ENCODE peak calls at places on chromosomes 1 and 21, in seven cellular contexts. One of them, this sample, is unnamed. For H3K9me3 and H3K4me1, the result is how much of the 10 kb centered on the place peaks cover.

GRCh38 chr1:169235568-169235967 is 129.1 kb downstream of the ATP1B1 start:
- DNase-seq in Peyer's patch: no peak
- DNase-seq in heart right ventricle: no peak
- DNase-seq in CD4-positive, CD25-positive, alpha-beta regulatory T cell: no peak
- DNase-seq in mucosa of descending colon: no peak
- DNase-seq in uterus: no peak
- DNase-seq in adipocyte: no peak
- DNase-seq in this sample: no peak

GRCh38 chr21:34885125-34885524 is 164.0 kb downstream of the RUNX1 start:
- DNase-seq in Peyer's patch: no peak
- DNase-seq in heart right ventricle: no peak
- DNase-seq in CD4-positive, CD25-positive, alpha-beta regulatory T cell: no peak
- DNase-seq in mucosa of descending colon: no peak
- DNase-seq in uterus: no peak
- DNase-seq in adipocyte: peak
- DNase-seq in this sample: no peak

GRCh38 chr1:211559222-211560010 is 19.5 kb downstream of the SLC30A1 start:
- DNase-seq in Peyer's patch: no peak
- DNase-seq in heart right ventricle: no peak
- DNase-seq in CD4-positive, CD25-positive, alpha-beta regulatory T cell: no peak
- DNase-seq in mucosa of descending colon: no peak
- DNase-seq in uterus: no peak
- DNase-seq in adipocyte: peak
- DNase-seq in this sample: no peak

GRCh38 chr1:92004129-92004528 is 25.7 kb upstream of the EPHX4 start:
- DNase-seq in Peyer's patch: no peak
- DNase-seq in heart right ventricle: no peak
- DNase-seq in CD4-positive, CD25-positive, alpha-beta regulatory T cell: no peak
- DNase-seq in mucosa of descending colon: no peak
- DNase-seq in uterus: no peak
- DNase-seq in adipocyte: no peak
- DNase-seq in this sample: no peak

GRCh38 chr1:17629460-17629859 is 90.0 kb downstream of the ARHGEF10L start:
- DNase-seq in Peyer's patch: no peak
- DNase-seq in heart right ventricle: no peak
- DNase-seq in CD4-positive, CD25-positive, alpha-beta regulatory T cell: no peak
- DNase-seq in mucosa of descending colon: no peak
- DNase-seq in uterus: no peak
- DNase-seq in adipocyte: no peak
- DNase-seq in this sample: no peak

GRCh38 chr1:87061742-87062156 is 147.3 kb downstream of the HS2ST1 start:
- DNase-seq in Peyer's patch: no peak
- DNase-seq in heart right ventricle: no peak
- DNase-seq in CD4-positive, CD25-positive, alpha-beta regulatory T cell: no peak
- DNase-seq in mucosa of descending colon: no peak
- DNase-seq in uterus: no peak
- DNase-seq in adipocyte: peak
- DNase-seq in this sample: no peak

GRCh38 chr1:55081188-55081904 is 42.0 kb downstream of the PCSK9 start:
- DNase-seq in Peyer's patch: no peak
- DNase-seq in heart right ventricle: no peak
- DNase-seq in CD4-positive, CD25-positive, alpha-beta regulatory T cell: no peak
- DNase-seq in mucosa of descending colon: no peak
- DNase-seq in uterus: no peak
- DNase-seq in adipocyte: peak
- DNase-seq in this sample: no peak

GRCh38 chr1:180598333-180598979 is 33.4 kb upstream of the XPR1 start:
- DNase-seq in Peyer's patch: no peak
- DNase-seq in heart right ventricle: no peak
- DNase-seq in CD4-positive, CD25-positive, alpha-beta regulatory T cell: no peak
- DNase-seq in mucosa of descending colon: no peak
- DNase-seq in uterus: no peak
- DNase-seq in adipocyte: no peak
- DNase-seq in this sample: no peak

GRCh38 chr1:99965646-99966375 is 4.0 kb upstream of the SLC35A3 start:
- DNase-seq in Peyer's patch: no peak
- DNase-seq in heart right ventricle: no peak
- DNase-seq in CD4-positive, CD25-positive, alpha-beta regulatory T cell: no peak
- DNase-seq in mucosa of descending colon: no peak
- DNase-seq in uterus: no peak
- DNase-seq in adipocyte: no peak
- DNase-seq in this sample: no peak

GRCh38 chr1:5001466-5001865 is 347.1 kb downstream of the AJAP1 start:
- DNase-seq in Peyer's patch: no peak
- DNase-seq in heart right ventricle: no peak
- DNase-seq in CD4-positive, CD25-positive, alpha-beta regulatory T cell: no peak
- DNase-seq in mucosa of descending colon: no peak
- DNase-seq in uterus: no peak
- DNase-seq in adipocyte: no peak
- DNase-seq in this sample: no peak

GRCh38 chr1:56148466-56149193 is 430.7 kb downstream of the PLPP3 start:
- DNase-seq in Peyer's patch: no peak
- DNase-seq in heart right ventricle: no peak
- DNase-seq in CD4-positive, CD25-positive, alpha-beta regulatory T cell: no peak
- DNase-seq in mucosa of descending colon: no peak
- DNase-seq in uterus: no peak
- DNase-seq in adipocyte: no peak
- DNase-seq in this sample: no peak

GRCh38 chr1:200530551-200531261 is 89.8 kb downstream of the KIF14 start:
- DNase-seq in Peyer's patch: peak
- DNase-seq in heart right ventricle: no peak
- DNase-seq in CD4-positive, CD25-positive, alpha-beta regulatory T cell: no peak
- DNase-seq in mucosa of descending colon: no peak
- DNase-seq in uterus: no peak
- DNase-seq in adipocyte: no peak
- DNase-seq in this sample: peak

GRCh38 chr1:221718391-221719277 is 23.3 kb downstream of the DUSP10 start:
- DNase-seq in Peyer's patch: no peak
- DNase-seq in heart right ventricle: no peak
- DNase-seq in CD4-positive, CD25-positive, alpha-beta regulatory T cell: no peak
- DNase-seq in mucosa of descending colon: no peak
- DNase-seq in uterus: no peak
- DNase-seq in adipocyte: peak
- DNase-seq in this sample: no peak

GRCh38 chr1:235952950-235953615 is 86.4 kb upstream of the LYST start:
- DNase-seq in Peyer's patch: no peak
- DNase-seq in heart right ventricle: no peak
- DNase-seq in CD4-positive, CD25-positive, alpha-beta regulatory T cell: no peak
- DNase-seq in mucosa of descending colon: no peak
- DNase-seq in uterus: no peak
- DNase-seq in adipocyte: no peak
- DNase-seq in this sample: no peak

GRCh38 chr1:10640079-10640578 is 156.3 kb downstream of the CASZ1 start:
- DNase-seq in Peyer's patch: no peak
- DNase-seq in heart right ventricle: peak
- DNase-seq in CD4-positive, CD25-positive, alpha-beta regulatory T cell: no peak
- DNase-seq in mucosa of descending colon: no peak
- DNase-seq in uterus: peak
- DNase-seq in adipocyte: no peak
- DNase-seq in this sample: no peak

GRCh38 chr1:84506729-84507453 is 510 bp upstream of the GNG5 start:
- DNase-seq in Peyer's patch: no peak
- DNase-seq in heart right ventricle: no peak
- DNase-seq in CD4-positive, CD25-positive, alpha-beta regulatory T cell: no peak
- DNase-seq in mucosa of descending colon: no peak
- DNase-seq in uterus: no peak
- DNase-seq in adipocyte: no peak
- DNase-seq in this sample: no peak

GRCh38 chr1:46333300-46334029 is 7.1 kb upstream of the NSUN4 start:
- DNase-seq in Peyer's patch: no peak
- DNase-seq in heart right ventricle: no peak
- DNase-seq in CD4-positive, CD25-positive, alpha-beta regulatory T cell: no peak
- DNase-seq in mucosa of descending colon: no peak
- DNase-seq in uterus: no peak
- DNase-seq in adipocyte: no peak
- DNase-seq in this sample: no peak

GRCh38 chr1:23548704-23549143 is 10.6 kb downstream of the ID3 start:
- DNase-seq in Peyer's patch: peak
- DNase-seq in heart right ventricle: peak
- DNase-seq in CD4-positive, CD25-positive, alpha-beta regulatory T cell: no peak
- DNase-seq in mucosa of descending colon: peak
- DNase-seq in uterus: no peak
- DNase-seq in adipocyte: peak
- DNase-seq in this sample: no peak

GRCh38 chr1:243580072-243580471 is 270.0 kb downstream of the AKT3 start:
- DNase-seq in Peyer's patch: no peak
- DNase-seq in heart right ventricle: no peak
- DNase-seq in CD4-positive, CD25-positive, alpha-beta regulatory T cell: no peak
- DNase-seq in mucosa of descending colon: no peak
- DNase-seq in uterus: no peak
- DNase-seq in adipocyte: no peak
- DNase-seq in this sample: no peak

GRCh38 chr1:183780159-183780558 is 24.8 kb upstream of the RGL1 start:
- DNase-seq in Peyer's patch: no peak
- DNase-seq in heart right ventricle: no peak
- DNase-seq in CD4-positive, CD25-positive, alpha-beta regulatory T cell: no peak
- DNase-seq in mucosa of descending colon: no peak
- DNase-seq in uterus: no peak
- DNase-seq in adipocyte: no peak
- DNase-seq in this sample: no peak

GRCh38 chr1:183776731-183777130 is 28.2 kb upstream of the RGL1 start:
- DNase-seq in Peyer's patch: no peak
- DNase-seq in heart right ventricle: no peak
- DNase-seq in CD4-positive, CD25-positive, alpha-beta regulatory T cell: no peak
- DNase-seq in mucosa of descending colon: no peak
- DNase-seq in uterus: no peak
- DNase-seq in adipocyte: no peak
- DNase-seq in this sample: no peak

GRCh38 chr1:183777359-183777758 is 27.6 kb upstream of the RGL1 start:
- DNase-seq in Peyer's patch: no peak
- DNase-seq in heart right ventricle: no peak
- DNase-seq in CD4-positive, CD25-positive, alpha-beta regulatory T cell: no peak
- DNase-seq in mucosa of descending colon: no peak
- DNase-seq in uterus: no peak
- DNase-seq in adipocyte: peak
- DNase-seq in this sample: no peak

GRCh38 chr1:183778568-183779433 is 26.1 kb upstream of the RGL1 start:
- DNase-seq in Peyer's patch: no peak
- DNase-seq in heart right ventricle: peak
- DNase-seq in CD4-positive, CD25-positive, alpha-beta regulatory T cell: no peak
- DNase-seq in mucosa of descending colon: no peak
- DNase-seq in uterus: no peak
- DNase-seq in adipocyte: no peak
- DNase-seq in this sample: no peak

DNA sequence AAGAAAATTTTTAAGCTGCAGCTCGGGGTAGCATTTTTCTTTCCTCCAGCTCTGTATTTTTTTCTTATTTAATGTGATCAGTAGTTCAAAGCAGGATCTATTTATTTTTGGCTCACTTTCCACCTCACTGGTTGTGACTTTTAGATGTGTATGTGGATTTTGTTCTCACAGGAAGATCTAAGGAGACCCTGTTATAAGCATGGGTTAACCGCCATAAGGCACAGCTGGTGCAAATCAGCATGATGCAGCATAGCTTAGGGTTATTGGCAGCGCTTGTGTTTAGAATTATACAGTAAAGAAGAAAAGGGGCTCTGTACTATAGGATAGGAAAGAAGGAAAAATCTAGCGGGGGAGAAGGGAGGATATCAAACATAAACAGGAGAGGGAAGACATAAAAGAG is 26.9 kb upstream of the RGL1 start:
- DNase-seq in Peyer's patch: no peak
- DNase-seq in heart right ventricle: no peak
- DNase-seq in CD4-positive, CD25-positive, alpha-beta regulatory T cell: no peak
- DNase-seq in mucosa of descending colon: no peak
- DNase-seq in uterus: no peak
- DNase-seq in adipocyte: peak
- DNase-seq in this sample: no peak
- H3K9me3 ChIP-seq in Peyer's patch: under half
- H3K9me3 ChIP-seq in heart right ventricle: under half
- H3K9me3 ChIP-seq in CD4-positive, CD25-positive, alpha-beta regulatory T cell: under half
- H3K9me3 ChIP-seq in mucosa of descending colon: under half
- H3K9me3 ChIP-seq in uterus: under half
- H3K9me3 ChIP-seq in adipocyte: under half
- H3K9me3 ChIP-seq in this sample: under half

GRCh38 chr1:117652421-117652820 is 46.6 kb downstream of the TENT5C start:
- DNase-seq in Peyer's patch: no peak
- DNase-seq in heart right ventricle: no peak
- DNase-seq in CD4-positive, CD25-positive, alpha-beta regulatory T cell: no peak
- DNase-seq in mucosa of descending colon: no peak
- DNase-seq in uterus: no peak
- DNase-seq in adipocyte: no peak
- DNase-seq in this sample: no peak
- H3K4me1 ChIP-seq in Peyer's patch: under half
- H3K4me1 ChIP-seq in heart right ventricle: under half
- H3K4me1 ChIP-seq in CD4-positive, CD25-positive, alpha-beta regulatory T cell: half or more
- H3K4me1 ChIP-seq in mucosa of descending colon: under half
- H3K4me1 ChIP-seq in uterus: under half
- H3K4me1 ChIP-seq in adipocyte: under half
- H3K4me1 ChIP-seq in this sample: under half

GRCh38 chr1:202009326-202010031 is 908 bp upstream of the ELF3 start:
- DNase-seq in Peyer's patch: peak
- DNase-seq in heart right ventricle: peak
- DNase-seq in CD4-positive, CD25-positive, alpha-beta regulatory T cell: peak
- DNase-seq in mucosa of descending colon: peak
- DNase-seq in uterus: peak
- DNase-seq in adipocyte: peak
- DNase-seq in this sample: peak
- H3K4me3 ChIP-seq in Peyer's patch: no peak
- H3K4me3 ChIP-seq in heart right ventricle: no peak
- H3K4me3 ChIP-seq in CD4-positive, CD25-positive, alpha-beta regulatory T cell: no peak
- H3K4me3 ChIP-seq in mucosa of descending colon: peak
- H3K4me3 ChIP-seq in uterus: no peak
- H3K4me3 ChIP-seq in adipocyte: no peak
- H3K4me3 ChIP-seq in this sample: no peak

GRCh38 chr1:228117335-228117734 is 8.2 kb upstream of the MRPL55 start:
- DNase-seq in Peyer's patch: no peak
- DNase-seq in heart right ventricle: no peak
- DNase-seq in CD4-positive, CD25-positive, alpha-beta regulatory T cell: no peak
- DNase-seq in mucosa of descending colon: no peak
- DNase-seq in uterus: no peak
- DNase-seq in adipocyte: no peak
- DNase-seq in this sample: no peak
- H3K9me3 ChIP-seq in Peyer's patch: under half
- H3K9me3 ChIP-seq in heart right ventricle: under half
- H3K9me3 ChIP-seq in CD4-positive, CD25-positive, alpha-beta regulatory T cell: under half
- H3K9me3 ChIP-seq in mucosa of descending colon: under half
- H3K9me3 ChIP-seq in uterus: under half
- H3K9me3 ChIP-seq in adipocyte: under half
- H3K9me3 ChIP-seq in this sample: under half

GRCh38 chr1:195430826-195431225 is 1177.4 kb downstream of the KCNT2 start:
- DNase-seq in Peyer's patch: no peak
- DNase-seq in heart right ventricle: no peak
- DNase-seq in CD4-positive, CD25-positive, alpha-beta regulatory T cell: no peak
- DNase-seq in mucosa of descending colon: no peak
- DNase-seq in uterus: no peak
- DNase-seq in adipocyte: no peak
- DNase-seq in this sample: no peak
- H3K4me1 ChIP-seq in Peyer's patch: under half
- H3K4me1 ChIP-seq in heart right ventricle: under half
- H3K4me1 ChIP-seq in CD4-positive, CD25-positive, alpha-beta regulatory T cell: under half
- H3K4me1 ChIP-seq in mucosa of descending colon: under half
- H3K4me1 ChIP-seq in uterus: under half
- H3K4me1 ChIP-seq in adipocyte: under half
- H3K4me1 ChIP-seq in this sample: under half

GRCh38 chr21:41668051-41668541 is 98.8 kb downstream of the RIPK4 start:
- DNase-seq in Peyer's patch: no peak
- DNase-seq in heart right ventricle: no peak
- DNase-seq in CD4-positive, CD25-positive, alpha-beta regulatory T cell: no peak
- DNase-seq in mucosa of descending colon: no peak
- DNase-seq in uterus: no peak
- DNase-seq in adipocyte: no peak
- DNase-seq in this sample: no peak
- H3K4me3 ChIP-seq in Peyer's patch: no peak
- H3K4me3 ChIP-seq in heart right ventricle: no peak
- H3K4me3 ChIP-seq in CD4-positive, CD25-positive, alpha-beta regulatory T cell: no peak
- H3K4me3 ChIP-seq in mucosa of descending colon: no peak
- H3K4me3 ChIP-seq in uterus: no peak
- H3K4me3 ChIP-seq in adipocyte: no peak
- H3K4me3 ChIP-seq in this sample: no peak